ENCODE peak calls at places on chromosomes 11 and 22, in six cellular contexts. M, W, B, Y, R and T are unnamed samples.
A peak's percentile ranks its signal among the peaks of the same experiment; 100 is the strongest.

GRCh38 chr22:25008666-25009065 is 56.1 kb downstream of the KIAA1671 start:
- DNase-seq in Y (no peak), M (no peak), W (no peak), B (peak; percentile 47), R (no peak), T (no peak)

GRCh38 chr22:32473388-32473952 is 1.1 kb upstream of the FBXO7 start:
- DNase-seq in B (peak; percentile 19), M (peak; percentile 49), R (no peak), Y (no peak), W (no peak), T (no peak)

GRCh38 chr11:59962103-59962474 is 1.7 kb upstream of the OOSP4A start:
- DNase-seq in M (no peak), W (no peak), B (no peak), Y (no peak), R (no peak), T (no peak)

GRCh38 chr11:2902784-2903671 is 17.5 kb upstream of the CDKN1C start:
- DNase-seq in W (no peak), Y (no peak), B (no peak), R (peak; percentile 66), M (peak; percentile 88), T (no peak)

GRCh38 chr11:113192121-113192925 is 122.1 kb upstream of the TTC12 start:
- DNase-seq in M (no peak), B (no peak), W (no peak), Y (no peak), R (no peak), T (no peak)

GRCh38 chr11:128453444-128454336 is 133.7 kb downstream of the ETS1 start:
- DNase-seq in R (peak; percentile 59), Y (peak; percentile 86), M (peak; percentile 63), B (peak; percentile 63), W (no peak), T (peak; percentile 41)

GRCh38 chr22:22720724-22721261 is 76.4 kb downstream of the GGTLC2 start:
- DNase-seq in Y (no peak), M (no peak), B (no peak), R (no peak), W (no peak), T (no peak)

GRCh38 chr22:30044369-30044768 is 35.9 kb upstream of the HORMAD2 start:
- DNase-seq in Y (peak; percentile 53), W (no peak), R (peak; percentile 43), M (no peak), B (no peak), T (peak; percentile 63)

GRCh38 chr22:18121436-18122253 is 11.0 kb downstream of the TUBA8 start:
- DNase-seq in B (no peak), Y (no peak), M (no peak), W (no peak), R (no peak), T (no peak)

GRCh38 chr11:43680521-43681505 is at the start of gene HSD17B12:
- DNase-seq in R (peak; percentile 98), W (peak; percentile 98), M (peak; percentile 99), B (peak; percentile 99), Y (peak; percentile 99), T (peak; percentile 100)

GRCh38 chr11:29255401-29255800 is 761.4 kb downstream of the KCNA4 start:
- DNase-seq in M (no peak), Y (no peak), B (no peak), R (no peak), W (no peak), T (no peak)

GRCh38 chr11:3135491-3136440 is 29.3 kb downstream of the OSBPL5 start:
- DNase-seq in R (no peak), M (no peak), W (no peak), B (peak; percentile 40), Y (no peak), T (no peak)

GRCh38 chr11:27770576-27770975 is 70.3 kb upstream of the BDNF start:
- DNase-seq in R (no peak), M (no peak), Y (no peak), B (no peak), W (no peak), T (no peak)

DNA sequence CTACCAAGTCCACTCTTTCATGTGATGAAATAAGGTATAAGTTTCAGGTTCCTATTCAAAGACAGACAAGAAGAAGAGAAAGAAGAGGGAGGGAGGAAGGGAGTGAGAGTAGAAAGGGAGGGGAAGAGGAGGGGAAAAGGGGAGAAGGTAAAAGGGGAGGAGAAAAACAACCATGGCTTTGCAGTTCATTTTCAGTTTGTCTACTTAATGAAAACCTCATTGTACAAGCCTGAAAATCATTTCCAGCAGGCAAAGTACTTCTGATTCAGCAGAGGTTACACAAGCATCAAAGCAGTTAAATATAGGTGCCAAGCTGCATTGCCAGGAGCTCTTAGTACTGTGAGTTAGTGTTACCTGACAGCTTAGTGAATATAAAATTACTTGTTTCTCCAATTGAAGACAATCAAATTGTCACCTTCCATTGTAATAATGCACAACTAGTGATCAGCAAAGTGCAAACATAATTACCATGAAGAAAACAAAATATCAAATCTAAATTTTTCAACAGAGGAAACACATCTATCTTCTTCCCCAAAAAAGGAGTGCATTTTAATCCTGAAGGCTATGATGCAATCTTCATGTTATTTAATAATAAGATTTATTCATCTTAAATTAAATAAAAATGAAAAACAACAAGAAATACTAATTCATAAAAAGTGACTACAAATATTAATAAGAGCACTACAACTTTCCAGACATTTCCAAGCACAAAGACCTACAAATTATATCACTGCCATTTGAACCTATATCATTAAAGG is 8.2 kb downstream of the SOX6 start:
- DNase-seq in Y (no peak), B (no peak), W (no peak), R (no peak), M (peak; percentile 42), T (no peak)
- H3K4me3 ChIP-seq in Y (no peak overlapping the region), B (no peak overlapping the region), W (no peak overlapping the region), R (no peak overlapping the region), M (no peak overlapping the region), T (no peak overlapping the region)

GRCh38 chr11:78536933-78537332 is 37.7 kb downstream of the NARS2 start:
- DNase-seq in B (no peak), Y (no peak), M (no peak), R (no peak), W (no peak), T (no peak)

GRCh38 chr11:78539566-78539965 is 35.1 kb downstream of the NARS2 start:
- DNase-seq in M (no peak), B (no peak), R (no peak), Y (no peak), W (no peak), T (no peak)

GRCh38 chr11:78542007-78542406 is 32.7 kb downstream of the NARS2 start:
- DNase-seq in W (no peak), B (no peak), M (no peak), Y (no peak), R (no peak), T (no peak)

GRCh38 chr11:78540276-78540675 is 34.4 kb downstream of the NARS2 start:
- DNase-seq in B (no peak), R (no peak), W (no peak), M (no peak), Y (no peak), T (no peak)

DNA sequence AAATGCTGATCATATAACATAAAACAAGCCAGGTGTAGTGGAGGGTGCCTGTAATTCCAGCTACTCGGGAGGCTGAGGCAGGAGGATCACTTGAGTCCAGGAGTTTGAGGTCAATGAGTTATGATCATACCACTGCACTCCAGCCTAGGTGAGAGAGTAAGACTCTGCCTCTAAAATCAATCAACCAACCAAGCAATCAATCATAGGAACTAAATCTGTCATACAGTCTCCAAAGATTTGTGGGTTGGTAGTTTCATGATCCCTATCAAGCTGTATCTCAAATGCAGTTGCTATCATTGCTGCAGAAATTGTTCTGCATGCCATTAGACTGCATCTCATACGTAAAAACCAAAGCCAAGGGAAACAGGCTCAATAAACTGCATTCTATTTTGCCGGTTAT is 33.1 kb downstream of the NARS2 start:
- DNase-seq in R (no peak), W (no peak), M (no peak), B (no peak), Y (no peak), T (no peak)
- H3K4me1 ChIP-seq in R (peaks cover 34% of the 10 kb centered on the region), W (no peaks in the 10 kb centered on the region), M (no peaks in the 10 kb centered on the region), B (peaks cover 4% of the 10 kb centered on the region), Y (no peaks in the 10 kb centered on the region), T (peaks cover 8% of the 10 kb centered on the region)

GRCh38 chr11:44775366-44776356 is 48.9 kb downstream of the TSPAN18 start:
- DNase-seq in R (peak; percentile 64), M (peak; percentile 72), W (peak; percentile 34), B (peak; percentile 52), Y (no peak), T (peak; percentile 38)
- H3K27ac ChIP-seq in R (peak overlapping the region; percentile 1), M (no peak overlapping the region), W (no peak overlapping the region), B (peak overlapping the region; percentile 84), Y (no peak overlapping the region), T (peak overlapping the region; percentile 7)

GRCh38 chr11:66883021-66883968 is 26.4 kb downstream of the LRFN4 start:
- DNase-seq in M (peak; percentile 54), B (no peak), W (peak; percentile 39), Y (peak; percentile 48), R (peak; percentile 79), T (peak; percentile 79)
- H3K4me3 ChIP-seq in M (no peak overlapping the region), B (no peak overlapping the region), W (no peak overlapping the region), Y (peak overlapping the region; percentile 38), R (peak overlapping the region; percentile 31), T (no peak overlapping the region)

DNA sequence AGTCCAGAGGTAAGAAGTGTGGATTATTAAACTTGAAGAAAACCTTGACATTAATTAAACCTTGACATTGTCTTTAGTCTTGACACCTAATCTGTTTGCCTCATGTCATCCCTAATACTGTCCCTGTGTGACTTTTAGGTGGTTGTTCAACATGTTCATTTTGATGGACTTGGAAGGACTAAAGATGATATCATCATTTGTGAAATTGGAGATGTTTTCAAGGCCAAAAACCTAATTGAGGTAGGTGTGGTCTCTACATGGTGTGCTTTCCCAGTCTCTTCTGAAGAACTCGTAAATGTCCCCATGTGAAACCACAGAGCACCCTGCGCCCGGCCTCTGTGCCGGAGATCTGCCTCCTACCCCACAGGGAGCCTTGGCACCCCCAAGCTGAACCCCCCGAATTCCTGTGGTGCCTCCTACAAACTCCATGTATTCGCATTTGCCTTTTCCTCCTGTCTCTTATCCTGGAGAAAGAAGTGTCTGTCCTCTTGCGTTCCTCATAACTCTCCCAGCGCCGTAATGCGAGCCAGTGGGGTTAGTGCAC is 9.1 kb downstream of the SAMM50 start:
- DNase-seq in W (no peak), R (no peak), B (no peak), Y (no peak), M (no peak), T (no peak)
- H3K4me1 ChIP-seq in W (no peaks in the 10 kb centered on the region), R (no peaks in the 10 kb centered on the region), B (no peaks in the 10 kb centered on the region), Y (no peaks in the 10 kb centered on the region), M (no peaks in the 10 kb centered on the region), T (no peaks in the 10 kb centered on the region)